ENCODE peak calls at places on chromosomes 5 and 9, in five cellular contexts. Y is activated naive CD4-positive, alpha-beta T cell; W is activated naive CD8-positive, alpha-beta T cell treated with anti-CD3 and anti-CD28 coated beads, Interleukin-2, amount 50 U/mL, for 24 hours; C is T-helper 9 cell; N is fibroblast of the aortic adventitia. O is an unnamed sample.

GRCh38 chr5:81749186-81749561 is 1.7 kb downstream of the SSBP2 start:
- DNase-seq in N (peak), W (peak), C (no peak), Y (no peak), O (no peak)

GRCh38 chr5:149438711-149439132 is 59.6 kb upstream of the IL17B start:
- DNase-seq in N (no peak), Y (no peak), W (no peak), C (no peak), O (no peak)

GRCh38 chr9:80664327-80665210 is 1024.8 kb downstream of the TLE1 start:
- DNase-seq in Y (no peak), C (no peak), N (no peak), W (no peak), O (no peak)

GRCh38 chr9:108811944-108812343 is 43.8 kb downstream of the ACTL7B start:
- DNase-seq in W (no peak), N (no peak), C (no peak), Y (no peak), O (no peak)

GRCh38 chr5:27978322-27978721 is 939.9 kb upstream of the CDH9 start:
- DNase-seq in N (no peak), W (no peak), C (no peak), Y (no peak), O (no peak)

GRCh38 chr5:172897691-172898512 is 61.3 kb upstream of the RPL26L1 start:
- DNase-seq in Y (no peak), C (no peak), N (peak), W (no peak), O (no peak)

GRCh38 chr5:4048398-4048797 is 452.8 kb downstream of the IRX1 start:
- DNase-seq in C (no peak), W (no peak), Y (no peak), N (no peak), O (no peak)

GRCh38 chr9:16915126-16915831 is 44.8 kb upstream of the BNC2 start:
- DNase-seq in W (no peak), Y (no peak), C (no peak), N (peak), O (no peak)

GRCh38 chr5:54013556-54014157 is 296.7 kb downstream of the ARL15 start:
- DNase-seq in N (peak), Y (no peak), C (no peak), W (peak), O (peak)

GRCh38 chr5:107268241-107268640 is 402.5 kb downstream of the EFNA5 start:
- DNase-seq in W (no peak), C (no peak), Y (no peak), N (no peak), O (no peak)

GRCh38 chr5:137310051-137310730 is 188.9 kb downstream of the SPOCK1 start:
- DNase-seq in Y (no peak), C (no peak), W (no peak), N (peak), O (no peak)

GRCh38 chr9:18935521-18935920 is 97.5 kb downstream of the SAXO1 start:
- DNase-seq in Y (no peak), C (no peak), N (no peak), W (no peak), O (no peak)

GRCh38 chr5:141867139-141867538 is 11.1 kb downstream of the PCDH1 start:
- DNase-seq in N (no peak), Y (no peak), C (no peak), W (no peak), O (no peak)

GRCh38 chr5:6766558-6767191 is 53.4 kb downstream of the TENT4A start:
- DNase-seq in W (peak), C (no peak), N (peak), Y (no peak), O (peak)

GRCh38 chr5:149314571-149315111 is 30.7 kb upstream of the GRPEL2 start:
- DNase-seq in C (no peak), Y (no peak), W (no peak), N (no peak), O (no peak)

GRCh38 chr9:5186416-5187169 is 1.2 kb upstream of the INSL6 start:
- DNase-seq in C (peak), N (peak), W (peak), Y (peak), O (peak)

GRCh38 chr9:135504262-135505229 is 4.1 kb downstream of the MRPS2 start:
- DNase-seq in Y (peak), W (peak), C (peak), N (peak), O (peak)

GRCh38 chr5:42483472-42484154 is 60.4 kb downstream of the GHR start:
- DNase-seq in N (peak), Y (no peak), W (no peak), C (no peak), O (no peak)

O was measured in stimulated activated naive CD8-positive, alpha-beta T cell treated with anti-CD3 and anti-CD28 coated beads, Interleukin-15, Interleukin-2, amounts not matched to agents 100 U/mL and 50 U/mL, for 24 hours.